ENCODE peak calls at places on chromosomes 5 and 9, in five cellular contexts. X, G, M, B and I are unnamed samples. For H3K4me1, the result is how much of the 10 kb centered on the place peaks cover.

GRCh38 chr9:123028136-123028535 is 5.3 kb upstream of the GPR21 start:
- DNase-seq in X (no peak), M (no peak), G (no peak), B (no peak), I (no peak)

GRCh38 chr9:93826209-93826608 is 128.9 kb downstream of the BARX1 start:
- DNase-seq in M (no peak), B (peak), G (no peak), X (no peak), I (peak)

GRCh38 chr5:121853853-121854252 is 2.2 kb downstream of the FTMT start:
- DNase-seq in G (no peak), M (no peak), B (no peak), X (no peak), I (no peak)

GRCh38 chr5:180598316-180598701 is 7.0 kb upstream of the SCGB3A1 start:
- DNase-seq in M (no peak), G (peak), B (peak), X (no peak), I (peak)

GRCh38 chr5:74903165-74903787 is 37.1 kb upstream of the FAM169A start:
- DNase-seq in X (no peak), G (peak), M (no peak), B (no peak), I (peak)

GRCh38 chr9:138052635-138053320 is 175.2 kb downstream of the CACNA1B start:
- DNase-seq in X (no peak), B (peak), G (no peak), M (no peak), I (no peak)

GRCh38 chr9:134595014-134595413 is 46.6 kb upstream of the COL5A1 start:
- DNase-seq in G (peak), X (no peak), B (no peak), M (no peak), I (no peak)

GRCh38 chr9:97808972-97809371 is 44.1 kb upstream of the FOXE1 start:
- DNase-seq in B (no peak), G (no peak), M (no peak), X (no peak), I (peak)

GRCh38 chr5:16160706-16161105 is 18.9 kb downstream of the MARCHF11 start:
- DNase-seq in G (no peak), M (no peak), B (no peak), X (no peak), I (peak)

GRCh38 chr5:78886650-78887230 is 98.4 kb downstream of the ARSB start:
- DNase-seq in M (no peak), B (no peak), X (no peak), G (no peak), I (no peak)

GRCh38 chr9:126342621-126343031 is 16.0 kb downstream of the MVB12B start:
- DNase-seq in G (no peak), M (no peak), B (no peak), X (no peak), I (no peak)

GRCh38 chr9:128995791-128996190 is 32.3 kb downstream of the SH3GLB2 start:
- DNase-seq in G (no peak), B (no peak), M (no peak), X (no peak), I (no peak)

DNA sequence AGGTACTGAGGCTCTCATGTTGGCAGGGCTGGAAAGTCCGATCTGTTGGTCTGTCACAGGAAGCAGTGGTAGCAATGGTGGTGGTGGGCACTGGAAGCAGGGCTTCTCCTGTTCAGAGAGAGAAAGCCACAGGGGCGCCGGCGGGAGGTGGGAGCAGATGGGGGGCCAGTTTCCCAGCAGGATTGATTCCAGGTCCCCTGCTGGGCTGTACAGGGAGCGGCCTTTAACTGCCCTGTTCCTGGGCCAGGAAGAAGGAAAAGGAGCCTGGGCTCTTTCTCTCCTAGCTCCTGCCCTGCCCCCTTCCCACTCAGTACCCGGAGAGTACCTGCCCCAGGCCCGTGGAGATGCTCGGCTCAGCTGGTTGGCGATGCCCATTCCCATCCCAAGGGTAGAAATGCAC is 2.6 kb upstream of the DAB2IP start:
- DNase-seq in G (no peak), B (no peak), X (no peak), M (no peak), I (no peak)
- H3K4me1 ChIP-seq in G (under half), B (under half), X (under half), M (under half), I (half or more)

GRCh38 chr9:87529666-87530065 is 32.0 kb downstream of the DAPK1 start:
- DNase-seq in X (no peak), G (no peak), B (no peak), M (no peak), I (no peak)

GRCh38 chr9:87527211-87527916 is 29.7 kb downstream of the DAPK1 start:
- DNase-seq in M (no peak), B (no peak), G (no peak), X (no peak), I (no peak)

GRCh38 chr9:87531370-87532295 is 34.0 kb downstream of the DAPK1 start:
- DNase-seq in G (no peak), X (no peak), M (no peak), B (no peak), I (no peak)

GRCh38 chr9:87530716-87531115 is 33.0 kb downstream of the DAPK1 start:
- DNase-seq in G (no peak), M (no peak), X (no peak), B (no peak), I (no peak)

DNA sequence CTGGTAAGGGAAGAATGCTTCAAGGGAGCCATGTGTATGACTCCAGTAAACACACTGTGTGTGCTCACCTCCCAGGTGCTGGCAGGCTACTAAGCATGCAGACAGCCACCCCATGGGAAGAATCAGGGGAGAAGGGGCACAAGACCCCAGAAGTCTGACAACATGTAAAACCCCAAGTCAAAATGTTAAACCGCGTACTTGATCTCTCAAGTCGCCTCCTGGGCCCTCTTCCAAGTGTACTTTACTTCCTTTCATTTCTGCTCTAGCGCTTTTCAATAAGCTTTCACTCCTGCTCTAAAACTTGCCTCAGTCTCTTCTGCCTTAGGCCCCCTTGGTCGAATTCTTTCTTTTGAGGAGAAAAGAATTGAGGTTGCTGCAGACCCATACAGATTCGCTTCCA is 31.3 kb downstream of the DAPK1 start:
- DNase-seq in G (no peak), B (no peak), M (no peak), X (no peak), I (no peak)
- H3K4me1 ChIP-seq in G (under half), B (under half), M (under half), X (under half), I (under half)

GRCh38 chr5:169648725-169649124 is 11.7 kb downstream of the DOCK2 start:
- DNase-seq in X (peak), M (no peak), B (no peak), G (no peak), I (no peak)
- H3K4me1 ChIP-seq in X (under half), M (under half), B (under half), G (under half), I (under half)

GRCh38 chr9:38699337-38699736 is 20.6 kb downstream of the FAM240B start:
- DNase-seq in X (no peak), B (no peak), M (no peak), G (no peak), I (no peak)
- H3K4me1 ChIP-seq in X (under half), B (under half), M (under half), G (under half), I (under half)

GRCh38 chr9:114908104-114908621 is 22.2 kb downstream of the TNFSF8 start:
- DNase-seq in B (no peak), M (no peak), X (no peak), G (peak), I (peak)

GRCh38 chr9:114908796-114909448 is 21.5 kb downstream of the TNFSF8 start:
- DNase-seq in X (no peak), M (no peak), B (no peak), G (no peak), I (no peak)

GRCh38 chr9:114902773-114903589 is 27.4 kb downstream of the TNFSF8 start:
- DNase-seq in X (no peak), B (no peak), G (no peak), M (no peak), I (no peak)

GRCh38 chr9:114906922-114907571 is 23.3 kb downstream of the TNFSF8 start:
- DNase-seq in X (no peak), G (no peak), B (no peak), M (no peak), I (no peak)

DNA sequence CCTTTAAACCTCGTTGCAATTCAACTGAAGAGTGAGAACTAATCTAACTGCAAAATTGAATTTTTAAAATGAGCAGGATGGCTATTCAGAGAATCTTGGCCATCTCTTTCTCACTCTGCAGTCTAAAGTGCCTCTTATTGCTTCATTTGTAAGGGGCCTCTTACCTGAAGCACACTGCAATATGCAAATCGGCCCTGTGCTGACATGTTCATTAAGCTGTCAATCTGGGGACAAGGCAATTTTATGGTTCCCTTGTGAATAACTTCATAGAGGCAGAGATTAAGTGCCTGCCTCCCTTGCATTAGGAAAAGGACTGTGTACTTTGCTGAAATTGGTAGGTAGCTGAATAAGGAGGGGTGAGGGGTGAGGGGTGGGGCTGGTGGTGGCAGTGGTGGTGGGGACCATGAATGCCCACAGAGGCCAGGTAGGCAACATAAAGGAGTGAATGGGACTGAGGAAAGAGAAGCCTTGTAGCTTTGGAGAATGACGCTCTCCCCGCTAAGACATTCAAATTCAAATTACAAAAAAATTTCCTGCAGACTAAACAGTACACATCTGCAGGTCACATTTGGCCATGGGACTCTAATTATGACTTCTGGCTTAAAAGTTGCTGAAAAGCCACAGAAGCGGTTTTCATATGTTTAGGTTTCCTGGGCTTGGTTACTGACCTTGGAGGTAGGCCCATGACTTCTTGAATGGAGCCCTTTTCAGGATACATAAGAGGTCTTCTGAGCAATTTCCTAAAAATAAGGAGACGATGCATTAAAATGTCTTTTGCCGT is 25.0 kb downstream of the TNFSF8 start:
- DNase-seq in X (no peak), B (no peak), G (no peak), M (no peak), I (no peak)
- H3K4me1 ChIP-seq in X (under half), B (under half), G (under half), M (under half), I (under half)

GRCh38 chr5:88829773-88830172 is 53.2 kb downstream of the MEF2C start:
- DNase-seq in X (no peak), M (peak), G (no peak), B (no peak), I (no peak)

GRCh38 chr5:88833371-88834107 is 49.4 kb downstream of the MEF2C start:
- DNase-seq in X (peak), G (no peak), M (peak), B (no peak), I (peak)

GRCh38 chr5:88834108-88834462 is 48.9 kb downstream of the MEF2C start:
- DNase-seq in M (no peak), G (no peak), B (no peak), X (no peak), I (no peak)

GRCh38 chr5:88830567-88830966 is 52.4 kb downstream of the MEF2C start:
- DNase-seq in G (no peak), B (no peak), M (no peak), X (no peak), I (no peak)

GRCh38 chr5:88831856-88832255 is 51.1 kb downstream of the MEF2C start:
- DNase-seq in G (no peak), B (no peak), X (no peak), M (no peak), I (no peak)
- H3K4me1 ChIP-seq in G (under half), B (under half), X (under half), M (under half), I (under half)

GRCh38 chr9:17665450-17665849 is 86.6 kb downstream of the SH3GL2 start:
- DNase-seq in M (no peak), G (no peak), B (no peak), X (no peak), I (no peak)

GRCh38 chr9:17656889-17657288 is 78.0 kb downstream of the SH3GL2 start:
- DNase-seq in M (no peak), G (no peak), B (no peak), X (no peak), I (no peak)

GRCh38 chr9:17658237-17658636 is 79.4 kb downstream of the SH3GL2 start:
- DNase-seq in X (no peak), M (no peak), G (no peak), B (no peak), I (no peak)

GRCh38 chr9:17660158-17660557 is 81.3 kb downstream of the SH3GL2 start:
- DNase-seq in X (no peak), B (no peak), G (no peak), M (no peak), I (no peak)
- H3K4me1 ChIP-seq in X (under half), B (under half), G (under half), M (under half), I (under half)

GRCh38 chr9:108043585-108043984 is 554.0 kb upstream of the KLF4 start:
- DNase-seq in B (no peak), M (no peak), G (no peak), X (no peak), I (no peak)
- H3K4me1 ChIP-seq in B (under half), M (under half), G (under half), X (under half), I (under half)

GRCh38 chr9:133116346-133117231 is 4.5 kb downstream of the RALGDS start:
- DNase-seq in G (no peak), M (no peak), B (peak), X (peak), I (no peak)

GRCh38 chr9:133119039-133119438 is 2.0 kb downstream of the RALGDS start:
- DNase-seq in M (no peak), B (no peak), X (peak), G (no peak), I (no peak)

GRCh38 chr9:133118179-133118520 is 2.9 kb downstream of the RALGDS start:
- DNase-seq in M (no peak), X (no peak), G (no peak), B (no peak), I (no peak)

GRCh38 chr9:133118568-133118967 is 2.5 kb downstream of the RALGDS start:
- DNase-seq in G (no peak), X (no peak), M (no peak), B (no peak), I (no peak)

DNA sequence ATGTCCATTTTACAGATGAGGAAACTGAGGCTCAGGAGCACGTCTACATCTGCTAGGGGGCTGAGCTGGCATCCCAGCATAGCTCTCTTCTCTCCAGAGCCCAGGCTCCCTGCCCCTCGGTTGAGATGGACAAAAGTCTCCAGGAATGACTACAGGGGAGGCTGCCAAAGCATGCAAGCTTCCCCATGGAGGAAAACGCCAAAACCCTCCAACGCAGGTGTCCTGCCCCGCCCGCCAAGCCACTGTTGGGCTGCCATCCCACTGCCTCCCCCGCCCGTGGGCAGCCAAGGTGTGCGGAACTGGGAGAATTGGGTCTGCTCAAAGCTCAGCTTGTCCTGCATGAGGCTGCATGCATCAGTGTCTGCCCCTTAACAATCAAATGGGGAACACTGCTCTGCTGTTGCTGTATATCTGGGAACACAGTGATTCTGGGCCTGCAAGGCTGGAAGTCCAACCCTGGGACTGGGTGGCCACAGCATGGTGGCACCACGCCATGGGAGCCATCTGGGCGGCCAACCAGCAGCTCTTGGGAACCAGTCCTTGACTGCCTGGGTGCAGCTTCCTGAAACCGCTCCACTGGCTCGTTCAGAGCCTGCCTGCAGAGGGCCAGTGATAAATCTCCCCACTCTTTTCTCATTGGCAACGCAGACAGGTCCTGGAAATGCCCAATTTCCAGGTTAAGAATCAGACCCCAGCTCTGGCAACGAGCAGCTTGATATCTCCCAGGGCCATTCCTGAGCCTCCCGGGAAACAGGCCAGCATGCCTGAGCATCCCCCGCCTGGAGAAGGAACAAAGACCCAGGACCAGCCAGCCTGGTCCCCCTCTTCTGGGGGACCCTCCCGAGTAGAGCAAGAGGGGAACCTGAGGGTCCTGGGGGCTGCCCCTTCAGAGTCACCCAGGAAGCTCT is 3.5 kb downstream of the RALGDS start:
- DNase-seq in X (peak), B (peak), M (no peak), G (no peak), I (peak)
- H3K4me1 ChIP-seq in X (half or more), B (under half), M (under half), G (half or more), I (half or more)

DNA sequence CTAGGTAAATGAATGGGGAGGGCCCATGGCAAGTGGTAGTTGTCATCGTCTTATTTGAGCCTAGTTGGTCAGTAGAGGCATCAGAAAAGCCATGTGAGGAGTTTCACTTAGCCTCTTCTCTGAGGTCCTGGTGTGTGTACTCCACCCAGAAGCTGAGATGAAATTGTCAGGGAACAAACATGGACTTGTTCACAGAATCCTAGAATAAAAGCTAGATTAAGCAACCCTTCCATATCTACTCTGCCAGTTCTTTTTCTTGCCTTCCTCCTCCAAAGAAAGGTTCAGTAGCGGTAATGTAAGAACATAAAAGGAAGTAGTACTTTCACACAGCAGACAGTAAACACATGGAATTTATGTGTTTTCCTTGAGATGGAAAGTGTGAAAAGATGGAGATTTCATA is 70.4 kb downstream of the ARHGAP26 start:
- DNase-seq in X (no peak), G (no peak), B (no peak), M (no peak), I (no peak)
- H3K4me1 ChIP-seq in X (under half), G (under half), B (under half), M (under half), I (under half)